ENCODE peak calls at places on chromosomes 2 and 18, in four cellular contexts. One of them, this sample, is unnamed.

GRCh38 chr18:10526211-10526949 is 553 bp downstream of the NAPG start:
- DNase-seq in H9: peak
- DNase-seq in IMR-90: peak
- DNase-seq in H1: no peak
- DNase-seq in this sample: peak

GRCh38 chr18:78965260-78965659 is 14.4 kb upstream of the SALL3 start:
- DNase-seq in H1: no peak
- DNase-seq in H9: peak
- DNase-seq in IMR-90: no peak
- DNase-seq in this sample: no peak

GRCh38 chr2:237590272-237591020 is at the start of gene RAB17:
- DNase-seq in IMR-90: peak
- DNase-seq in H1: no peak
- DNase-seq in H9: peak
- DNase-seq in this sample: peak

GRCh38 chr2:223668302-223668998 is 66.3 kb upstream of the SCG2 start:
- DNase-seq in IMR-90: peak
- DNase-seq in H9: no peak
- DNase-seq in H1: no peak
- DNase-seq in this sample: no peak

GRCh38 chr18:39772155-39772919 is 2182.7 kb upstream of the PIK3C3 start:
- DNase-seq in IMR-90: peak
- DNase-seq in H1: no peak
- DNase-seq in H9: no peak
- DNase-seq in this sample: no peak

GRCh38 chr2:44244135-44244871 is 31.0 kb upstream of the SLC3A1 start:
- DNase-seq in H9: peak
- DNase-seq in H1: no peak
- DNase-seq in IMR-90: peak
- DNase-seq in this sample: peak

GRCh38 chr2:105387225-105387624 is 11.6 kb downstream of the FHL2 start:
- DNase-seq in IMR-90: no peak
- DNase-seq in H1: no peak
- DNase-seq in H9: no peak
- DNase-seq in this sample: no peak

GRCh38 chr2:174952607-174953006 is 52.6 kb downstream of the CHN1 start:
- DNase-seq in H1: no peak
- DNase-seq in IMR-90: peak
- DNase-seq in H9: no peak
- DNase-seq in this sample: no peak

GRCh38 chr18:11110509-11110908 is 38.9 kb downstream of the PIEZO2 start:
- DNase-seq in IMR-90: no peak
- DNase-seq in H9: no peak
- DNase-seq in H1: no peak
- DNase-seq in this sample: no peak

GRCh38 chr18:55790296-55790695 is 202.3 kb upstream of the TCF4 start:
- DNase-seq in H9: no peak
- DNase-seq in H1: no peak
- DNase-seq in IMR-90: peak
- DNase-seq in this sample: no peak

DNA sequence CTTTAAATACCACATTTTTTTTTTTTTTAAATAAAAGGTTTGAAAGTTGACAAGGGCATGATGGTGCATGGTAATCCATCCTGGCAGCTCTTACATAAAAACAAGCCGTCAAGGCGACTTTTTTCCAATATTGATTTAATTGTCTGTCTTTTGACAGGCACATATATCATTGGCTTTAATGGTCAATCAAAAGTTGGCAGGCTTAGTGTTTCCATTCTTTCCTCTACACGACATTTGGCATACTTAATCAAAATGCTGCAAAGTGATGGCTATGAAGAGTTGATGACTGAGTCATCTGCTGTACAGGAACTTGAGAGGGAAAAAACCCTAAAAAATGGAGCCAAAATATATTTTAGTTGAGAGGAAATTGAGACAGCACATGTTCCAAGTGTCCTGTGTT is 3.0 kb downstream of the TSHZ1 start:
- DNase-seq in H1: no peak
- DNase-seq in IMR-90: peak
- DNase-seq in H9: no peak
- DNase-seq in this sample: no peak
- H4K5ac ChIP-seq in H1: no peak
- H4K5ac ChIP-seq in IMR-90: no peak
- H4K5ac ChIP-seq in H9: no peak
- H4K5ac ChIP-seq in this sample: no peak

GRCh38 chr2:200130762-200131166 is 175.4 kb downstream of the MAIP1 start:
- DNase-seq in H9: no peak
- DNase-seq in H1: no peak
- DNase-seq in IMR-90: peak
- DNase-seq in this sample: peak
- H4K5ac ChIP-seq in H9: no peak
- H4K5ac ChIP-seq in H1: no peak
- H4K5ac ChIP-seq in IMR-90: no peak
- H4K5ac ChIP-seq in this sample: no peak

GRCh38 chr18:34921811-34922385 is 119.3 kb upstream of the MAPRE2 start:
- DNase-seq in IMR-90: no peak
- DNase-seq in H1: no peak
- DNase-seq in H9: no peak
- DNase-seq in this sample: peak
- H4K5ac ChIP-seq in IMR-90: no peak
- H4K5ac ChIP-seq in H1: no peak
- H4K5ac ChIP-seq in H9: no peak
- H4K5ac ChIP-seq in this sample: no peak

GRCh38 chr2:240511351-240512108 is 46.3 kb downstream of the ANKMY1 start:
- DNase-seq in H9: peak
- DNase-seq in H1: no peak
- DNase-seq in IMR-90: no peak
- DNase-seq in this sample: no peak

GRCh38 chr2:240508832-240509545 is 48.8 kb downstream of the ANKMY1 start:
- DNase-seq in IMR-90: no peak
- DNase-seq in H9: peak
- DNase-seq in H1: no peak
- DNase-seq in this sample: no peak

GRCh38 chr2:240510513-240511210 is 47.1 kb downstream of the ANKMY1 start:
- DNase-seq in IMR-90: no peak
- DNase-seq in H9: no peak
- DNase-seq in H1: no peak
- DNase-seq in this sample: no peak

GRCh38 chr2:240507778-240508251 is 50.0 kb downstream of the ANKMY1 start:
- DNase-seq in IMR-90: no peak
- DNase-seq in H1: no peak
- DNase-seq in H9: peak
- DNase-seq in this sample: no peak

DNA sequence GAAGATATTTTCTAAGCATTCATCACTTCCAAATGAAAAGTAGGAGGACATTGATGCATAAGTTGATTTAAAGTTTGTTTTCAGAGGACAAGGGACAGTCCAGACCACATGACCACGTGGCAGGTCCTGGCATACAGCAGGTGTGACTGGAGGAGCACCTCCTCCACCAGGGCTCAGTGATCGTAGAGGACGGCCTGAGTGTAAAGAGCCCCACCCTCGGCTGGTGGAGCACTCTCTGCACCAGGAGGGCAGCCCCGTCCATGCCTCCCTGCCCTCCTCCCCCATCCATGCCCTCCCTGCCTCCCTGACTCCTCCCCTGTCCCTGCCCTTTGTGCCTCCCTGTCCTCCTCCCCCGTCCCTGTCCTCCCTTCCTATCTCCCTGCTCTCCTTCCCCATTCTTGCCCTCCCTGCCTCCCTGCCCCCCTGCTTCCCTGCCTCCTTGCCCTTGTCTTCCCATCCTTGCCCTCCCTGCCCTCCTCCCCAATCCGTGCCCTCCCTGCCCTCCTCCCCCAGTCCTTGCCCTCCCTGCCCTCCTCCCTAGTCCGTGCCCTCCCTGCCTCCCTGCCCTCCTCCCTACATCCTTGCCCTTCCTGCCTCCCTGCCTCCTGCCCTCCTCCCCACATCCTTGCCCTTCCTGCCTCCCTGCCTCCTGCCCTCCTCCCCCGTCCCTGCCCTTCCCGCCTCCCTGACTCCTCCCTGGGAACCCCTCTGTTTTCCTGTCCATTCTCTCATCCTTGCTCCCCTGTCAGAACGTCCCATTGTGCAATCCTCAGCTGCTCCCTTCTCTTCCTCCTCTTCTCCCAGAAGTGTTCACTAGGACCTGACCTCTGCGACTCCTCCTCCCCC is 47.9 kb downstream of the ANKMY1 start:
- DNase-seq in H1: no peak
- DNase-seq in H9: peak
- DNase-seq in IMR-90: no peak
- DNase-seq in this sample: no peak
- H4K5ac ChIP-seq in H1: no peak
- H4K5ac ChIP-seq in H9: no peak
- H4K5ac ChIP-seq in IMR-90: no peak
- H4K5ac ChIP-seq in this sample: no peak

DNA sequence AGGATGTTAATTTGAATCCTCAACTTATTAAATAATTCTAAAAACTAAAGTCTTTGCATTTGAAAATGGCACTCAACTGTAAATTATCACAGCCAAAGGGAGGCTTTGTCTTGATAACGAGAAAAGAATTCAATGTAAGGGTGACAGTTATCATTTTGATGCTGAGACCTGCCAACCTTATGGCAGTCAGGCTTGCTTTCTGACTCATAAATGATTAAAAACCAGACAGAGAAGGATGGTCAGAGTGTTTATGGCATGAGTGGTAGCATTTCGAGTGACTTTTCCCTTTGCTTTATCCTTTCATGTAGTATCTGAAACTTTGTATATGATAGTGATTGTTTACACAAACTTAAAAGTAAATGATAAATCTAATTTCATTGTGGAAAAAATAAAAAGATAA is 53.9 kb upstream of the EPC2 start:
- DNase-seq in H1: no peak
- DNase-seq in H9: no peak
- DNase-seq in IMR-90: no peak
- DNase-seq in this sample: no peak
- H4K5ac ChIP-seq in H1: no peak
- H4K5ac ChIP-seq in H9: no peak
- H4K5ac ChIP-seq in IMR-90: no peak
- H4K5ac ChIP-seq in this sample: no peak

GRCh38 chr2:127747621-127748020 is 46.3 kb downstream of the SFT2D3 start:
- DNase-seq in H1: no peak
- DNase-seq in IMR-90: no peak
- DNase-seq in H9: no peak
- DNase-seq in this sample: no peak

GRCh38 chr2:127753374-127753773 is 52.1 kb downstream of the SFT2D3 start:
- DNase-seq in H9: no peak
- DNase-seq in H1: no peak
- DNase-seq in IMR-90: no peak
- DNase-seq in this sample: no peak
- H4K5ac ChIP-seq in H9: no peak
- H4K5ac ChIP-seq in H1: no peak
- H4K5ac ChIP-seq in IMR-90: no peak
- H4K5ac ChIP-seq in this sample: no peak

GRCh38 chr2:184532541-184532940 is 65.8 kb upstream of the ZNF804A start:
- DNase-seq in IMR-90: no peak
- DNase-seq in H1: no peak
- DNase-seq in H9: no peak
- DNase-seq in this sample: no peak

GRCh38 chr2:184527058-184527457 is 71.3 kb upstream of the ZNF804A start:
- DNase-seq in H1: no peak
- DNase-seq in H9: no peak
- DNase-seq in IMR-90: no peak
- DNase-seq in this sample: no peak

GRCh38 chr2:184530239-184530638 is 68.1 kb upstream of the ZNF804A start:
- DNase-seq in IMR-90: no peak
- DNase-seq in H1: no peak
- DNase-seq in H9: peak
- DNase-seq in this sample: no peak

GRCh38 chr2:184528119-184528518 is 70.2 kb upstream of the ZNF804A start:
- DNase-seq in H1: no peak
- DNase-seq in IMR-90: no peak
- DNase-seq in H9: no peak
- DNase-seq in this sample: no peak

DNA sequence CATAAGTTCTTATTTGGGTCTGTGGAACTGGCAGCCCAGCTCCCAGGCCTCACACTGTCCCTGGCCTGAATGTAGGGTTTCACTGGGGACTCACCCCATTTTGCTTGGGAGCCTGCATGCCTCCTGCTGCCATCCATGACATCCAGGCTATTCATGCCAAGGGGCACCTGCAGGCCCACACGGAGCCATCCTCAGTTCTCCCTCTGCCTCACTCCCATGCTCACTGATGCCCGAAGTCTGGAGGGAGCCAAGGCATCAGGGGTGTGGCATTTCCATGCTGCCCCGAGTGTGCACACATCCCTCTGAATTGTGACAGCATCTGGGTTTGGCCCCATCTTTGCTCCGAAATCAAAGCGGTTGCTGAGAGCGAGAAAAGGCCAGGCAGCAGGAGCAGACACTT is 67.4 kb upstream of the ZNF804A start:
- DNase-seq in H9: no peak
- DNase-seq in IMR-90: no peak
- DNase-seq in H1: no peak
- DNase-seq in this sample: no peak
- H4K5ac ChIP-seq in H9: no peak
- H4K5ac ChIP-seq in IMR-90: no peak
- H4K5ac ChIP-seq in H1: no peak
- H4K5ac ChIP-seq in this sample: no peak

DNA sequence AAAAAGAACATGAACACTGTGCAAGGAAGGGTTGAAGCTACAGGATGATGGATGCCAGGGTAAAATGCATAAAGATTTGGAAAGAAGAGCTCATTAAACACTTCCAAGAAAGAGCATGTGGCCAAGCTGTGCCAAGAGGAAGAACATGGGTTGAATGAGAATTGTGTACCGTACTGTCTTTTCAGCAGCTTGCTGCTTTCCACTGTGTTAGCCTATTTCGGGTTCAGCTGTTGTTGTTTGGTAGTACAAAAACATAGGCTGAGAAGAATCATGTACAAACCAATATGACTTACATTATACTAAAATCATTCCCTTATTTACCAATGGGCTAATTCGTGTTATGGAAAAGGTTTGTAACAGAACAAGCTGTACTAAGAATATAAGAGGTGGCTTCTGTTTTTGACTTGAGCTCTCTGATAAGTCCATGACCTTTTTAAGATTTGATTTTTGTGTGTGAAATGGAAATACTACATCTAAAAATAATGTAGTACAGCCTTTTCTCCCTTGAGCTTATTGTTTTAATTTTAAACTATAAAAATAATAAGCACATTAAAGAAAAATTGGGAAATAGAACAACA is 188.3 kb upstream of the STON1 start:
- DNase-seq in H1: no peak
- DNase-seq in H9: no peak
- DNase-seq in IMR-90: no peak
- DNase-seq in this sample: no peak
- H4K5ac ChIP-seq in H1: no peak
- H4K5ac ChIP-seq in H9: no peak
- H4K5ac ChIP-seq in IMR-90: peak
- H4K5ac ChIP-seq in this sample: no peak